ENCODE peak calls at places on chromosome 10, in six cellular contexts. O is IMR-90, I is PC-3, F is endothelial cell of umbilical vein, D is cardiac muscle cell, X is ovary. W is an unnamed sample.
A peak's percentile ranks its signal among the peaks of the same experiment; 100 is the strongest.

GRCh38 chr10:113753020-113753692 is 1.7 kb downstream of the PLEKHS1 start:
- DNase-seq in O (peak; percentile 6), I (peak; percentile 31), F (peak; percentile 73), D (no peak), X (no peak), W (no peak)

GRCh38 chr10:112919721-112920120 is 30.3 kb upstream of the TCF7L2 start:
- DNase-seq in O (peak; percentile 87), I (peak; percentile 90), F (peak; percentile 9), D (peak; percentile 49), X (no peak), W (no peak)

GRCh38 chr10:101495324-101495925 is 92.6 kb downstream of the POLL start:
- DNase-seq in O (peak; percentile 3), I (peak; percentile 30), F (peak; percentile 34), D (peak; percentile 25), X (no peak), W (no peak)

GRCh38 chr10:86212391-86212700 is 154.2 kb downstream of the GRID1 start:
- DNase-seq in O (no peak), I (no peak), F (no peak), D (no peak), X (no peak), W (no peak)

GRCh38 chr10:103512591-103513382 is 19.3 kb downstream of the NEURL1 start:
- DNase-seq in O (no peak), I (no peak), F (no peak), D (no peak), X (no peak), W (no peak)

GRCh38 chr10:56370217-56371113 is 9.4 kb upstream of the ZWINT start:
- DNase-seq in O (no peak), I (peak; percentile 56), F (no peak), D (peak; percentile 3), X (no peak), W (no peak)

GRCh38 chr10:89861584-89862287 is 160.3 kb downstream of the KIF20B start:
- DNase-seq in O (peak; percentile 42), I (peak; percentile 52), F (no peak), D (peak; percentile 67), X (no peak), W (no peak)

GRCh38 chr10:14953452-14954000 is 370 bp downstream of the DCLRE1C start:
- DNase-seq in O (peak; percentile 67), I (peak; percentile 12), F (peak; percentile 62), D (peak; percentile 66), X (no peak), W (peak; percentile 50)

GRCh38 chr10:35854661-35855060 is 212.6 kb upstream of the FZD8 start:
- DNase-seq in O (peak; percentile 72), I (no peak), F (no peak), D (no peak), X (no peak), W (no peak)

GRCh38 chr10:54940418-54940817 is 139.4 kb upstream of the PCDH15 start:
- DNase-seq in O (no peak), I (peak; percentile 17), F (peak; percentile 26), D (no peak), X (no peak), W (no peak)

GRCh38 chr10:17888189-17888588 is 63.5 kb upstream of the SLC39A12 start:
- DNase-seq in O (no peak), I (no peak), F (no peak), D (no peak), X (no peak), W (no peak)

GRCh38 chr10:69439813-69440506 is 11.3 kb upstream of the TSPAN15 start:
- DNase-seq in O (no peak), I (peak; percentile 96), F (no peak), D (peak; percentile 87), X (no peak), W (no peak)

GRCh38 chr10:112896273-112896672 is 53.8 kb upstream of the TCF7L2 start:
- DNase-seq in O (peak; percentile 30), I (no peak), F (no peak), D (peak; percentile 38), X (no peak), W (no peak)

GRCh38 chr10:125415964-125416363 is 255.6 kb upstream of the CTBP2 start:
- DNase-seq in O (no peak), I (no peak), F (no peak), D (no peak), X (no peak), W (no peak)

GRCh38 chr10:71575446-71575845 is 144.1 kb downstream of the C10orf105 start:
- DNase-seq in O (no peak), I (no peak), F (no peak), D (no peak), X (peak; percentile 86), W (peak; percentile 61)

GRCh38 chr10:30034433-30035137 is 24.8 kb downstream of the JCAD start:
- DNase-seq in O (no peak), I (no peak), F (no peak), D (no peak), X (no peak), W (no peak)

GRCh38 chr10:132054564-132054963 is 11.2 kb upstream of the JAKMIP3 start:
- DNase-seq in O (no peak), I (peak; percentile 12), F (no peak), D (no peak), X (no peak), W (no peak)

GRCh38 chr10:101779544-101780186 is 3.6 kb downstream of the NPM3 start:
- DNase-seq in O (peak; percentile 46), I (peak; percentile 54), F (peak; percentile 53), D (peak; percentile 79), X (peak; percentile 87), W (peak; percentile 79)

GRCh38 chr10:43453266-43453831 is 16.4 kb downstream of the ZNF487 start:
- DNase-seq in O (no peak), I (no peak), F (no peak), D (no peak), X (no peak), W (no peak)

GRCh38 chr10:43458227-43458626 is 21.3 kb downstream of the ZNF487 start:
- DNase-seq in O (no peak), I (no peak), F (no peak), D (no peak), X (no peak), W (no peak)

GRCh38 chr10:43448742-43449141 is 11.8 kb downstream of the ZNF487 start:
- DNase-seq in O (no peak), I (no peak), F (no peak), D (no peak), X (no peak), W (no peak)

DNA sequence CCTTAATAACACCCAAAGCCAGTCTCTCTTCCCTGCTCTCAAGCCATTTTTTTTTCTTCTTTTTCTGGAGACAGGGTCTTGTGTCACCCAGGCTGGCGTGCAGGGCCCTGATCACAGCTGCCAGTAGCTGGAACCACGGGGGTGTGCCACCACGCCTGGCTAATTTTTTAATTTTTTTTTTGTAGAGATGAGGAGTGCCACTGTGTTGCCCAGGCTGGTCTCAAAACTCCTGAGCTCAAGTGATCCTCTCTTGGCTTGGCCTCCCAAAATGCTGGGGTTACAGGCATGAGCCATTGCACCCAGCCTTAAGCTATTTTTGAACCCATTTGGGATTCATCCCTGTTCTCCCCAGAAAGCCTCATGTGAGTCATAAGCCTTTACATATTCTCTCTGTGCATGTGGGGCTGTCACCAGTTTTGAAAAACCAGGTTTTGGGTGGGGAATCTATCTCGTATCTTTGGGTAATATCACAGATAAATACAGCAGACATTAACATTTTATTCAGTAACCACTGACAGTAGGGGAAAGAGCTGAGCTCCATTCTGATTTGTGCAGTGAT is 15.5 kb downstream of the ZNF487 start:
- DNase-seq in O (no peak), I (no peak), F (no peak), D (no peak), X (no peak), W (no peak)
- H3K4me3 ChIP-seq in O (no peak overlapping the region), I (no peak overlapping the region), F (no peak overlapping the region), D (no peak overlapping the region), X (no peak overlapping the region), W (no peak overlapping the region)

GRCh38 chr10:80473692-80474596 is 19.8 kb downstream of the TSPAN14 start:
- DNase-seq in O (peak; percentile 34), I (no peak), F (no peak), D (no peak), X (no peak), W (no peak)

GRCh38 chr10:80473096-80473657 is 19.1 kb downstream of the TSPAN14 start:
- DNase-seq in O (no peak), I (no peak), F (no peak), D (no peak), X (no peak), W (no peak)

GRCh38 chr10:80471715-80472233 is 17.7 kb downstream of the TSPAN14 start:
- DNase-seq in O (no peak), I (no peak), F (no peak), D (no peak), X (no peak), W (no peak)

GRCh38 chr10:80471009-80471408 is 16.9 kb downstream of the TSPAN14 start:
- DNase-seq in O (no peak), I (no peak), F (no peak), D (no peak), X (no peak), W (no peak)

GRCh38 chr10:80472234-80473095 is 18.4 kb downstream of the TSPAN14 start:
- DNase-seq in O (peak; percentile 85), I (no peak), F (peak; percentile 57), D (peak; percentile 82), X (no peak), W (no peak)
- TF ChIP-seq CTCF in O (no peak), I (no peak), F (peak; percentile 10), D (no peak), X (no peak), W (no peak)

GRCh38 chr10:108362306-108362705 is 1197.8 kb upstream of the SORCS1 start:
- DNase-seq in O (no peak), I (no peak), F (no peak), D (no peak), X (no peak), W (no peak)
- H3K27ac ChIP-seq in O (no peak overlapping the region), I (no peak overlapping the region), F (no peak overlapping the region), D (no peak overlapping the region), X (no peak overlapping the region), W (no peak overlapping the region)

GRCh38 chr10:117553171-117553814 is 10.7 kb downstream of the EMX2 start:
- DNase-seq in O (no peak), I (no peak), F (no peak), D (no peak), X (peak; percentile 60), W (no peak)
- H3K4me3 ChIP-seq in O (no peak overlapping the region), I (no peak overlapping the region), F (no peak overlapping the region), D (no peak overlapping the region), X (peak overlapping the region; percentile 37), W (peak overlapping the region; percentile 6)

GRCh38 chr10:126504051-126504760 is 115.9 kb upstream of the ADAM12 start:
- DNase-seq in O (peak; percentile 64), I (peak; percentile 84), F (peak; percentile 47), D (peak; percentile 79), X (peak; percentile 51), W (peak; percentile 16)
- TF ChIP-seq CTCF in O (peak; percentile 79), I (peak; percentile 78), F (peak; percentile 50), D (peak; percentile 82), X (peak; percentile 58), W (peak; percentile 77)